ENCODE peak calls at places on chromosomes 1 and 21, in six cellular contexts. C is neural crest cell, T is fibroblast of mammary gland, Q is mesothelial cell of epicardium, U is colonic mucosa, R is tibial artery. P is an unnamed sample.

GRCh38 chr1:199682081-199682480 is 345.4 kb upstream of the NR5A2 start:
- DNase-seq in U (no peak), Q (no peak), C (no peak), R (no peak), T (no peak), P (no peak)

GRCh38 chr21:31872452-31873274 is at the start of gene HUNK:
- DNase-seq in R (no peak), Q (peak; percentile 81), C (peak; percentile 59), U (peak; percentile 68), T (peak; percentile 17), P (peak; percentile 7)

GRCh38 chr1:87072431-87072830 is 158.0 kb downstream of the HS2ST1 start:
- DNase-seq in C (no peak), Q (no peak), T (no peak), U (no peak), R (no peak), P (no peak)

GRCh38 chr1:184267747-184268146 is 119.1 kb upstream of the C1orf21 start:
- DNase-seq in C (no peak), R (no peak), T (no peak), Q (no peak), U (no peak), P (no peak)

GRCh38 chr1:236142358-236143103 is at the start of gene GPR137B:
- DNase-seq in U (peak; percentile 67), C (peak; percentile 38), T (peak; percentile 56), R (no peak), Q (peak; percentile 65), P (peak; percentile 49)

GRCh38 chr1:92446990-92447681 is 39.6 kb downstream of the GFI1 start:
- DNase-seq in U (no peak), C (no peak), Q (no peak), R (no peak), T (no peak), P (peak; percentile 4)

GRCh38 chr1:36175137-36176095 is 19.5 kb downstream of the MAP7D1 start:
- DNase-seq in C (no peak), T (no peak), R (peak; percentile 84), U (no peak), Q (no peak), P (peak; percentile 73)

GRCh38 chr1:201447911-201448871 is 20.8 kb downstream of the PHLDA3 start:
- DNase-seq in R (peak; percentile 87), Q (peak; percentile 64), C (peak; percentile 73), T (peak; percentile 75), U (peak; percentile 76), P (peak; percentile 82)

GRCh38 chr21:42031816-42032215 is 21.7 kb upstream of the ZBTB21 start:
- DNase-seq in R (no peak), U (no peak), T (no peak), Q (no peak), C (no peak), P (no peak)

GRCh38 chr1:172602706-172603105 is 56.2 kb upstream of the FASLG start:
- DNase-seq in Q (no peak), R (no peak), T (no peak), C (no peak), U (no peak), P (no peak)

GRCh38 chr1:225573216-225573615 is 79.7 kb downstream of the ENAH start:
- DNase-seq in T (no peak), Q (no peak), C (no peak), R (no peak), U (no peak), P (no peak)

DNA sequence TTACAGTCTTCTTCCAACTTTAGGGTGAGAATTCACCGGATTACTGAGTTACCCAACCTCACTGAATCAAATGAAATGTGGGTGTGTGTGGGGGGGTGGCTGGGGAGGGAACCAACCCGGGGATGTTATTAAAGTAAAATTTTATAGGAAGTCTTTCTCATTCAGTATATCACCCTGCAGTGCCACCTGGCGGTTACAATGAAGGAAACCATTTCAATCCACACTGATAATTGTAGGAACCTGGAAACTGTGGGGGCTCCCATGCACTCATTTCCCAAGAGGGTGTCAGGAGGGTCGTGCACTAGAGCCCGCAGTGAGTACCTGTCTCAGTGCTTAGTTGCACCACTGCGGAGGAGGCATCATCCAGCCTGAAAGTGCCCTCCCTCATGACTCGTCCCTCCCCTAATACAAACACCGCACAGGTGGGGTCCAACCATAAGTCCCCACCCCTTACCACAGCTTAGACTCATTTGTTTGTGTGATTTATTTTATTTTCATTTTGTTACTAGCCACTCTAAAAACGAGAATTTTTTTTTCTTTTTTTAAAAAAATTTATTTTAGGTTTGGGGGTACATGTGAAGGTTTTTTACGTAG is 29.1 kb upstream of the IGSF5 start:
- DNase-seq in U (peak; percentile 74), T (peak; percentile 41), Q (peak; percentile 65), R (no peak), C (peak; percentile 63), P (peak; percentile 54)
- TF ChIP-seq CTCF in U (peak; percentile 69), T (peak; percentile 52), Q (peak; percentile 81), R (peak; percentile 58), C (peak; percentile 84), P (peak; percentile 51)

GRCh38 chr21:46420241-46421190 is 38.2 kb upstream of the DIP2A start:
- DNase-seq in T (no peak), U (no peak), C (no peak), Q (no peak), R (no peak), P (no peak)
- TF ChIP-seq CTCF in T (no peak), U (no peak), C (no peak), Q (no peak), R (no peak), P (no peak)

GRCh38 chr1:47725000-47725731 is 272.0 kb downstream of the TRABD2B start:
- DNase-seq in T (no peak), Q (no peak), R (no peak), U (peak; percentile 32), C (peak; percentile 53), P (no peak)

GRCh38 chr1:47724427-47724999 is 272.7 kb downstream of the TRABD2B start:
- DNase-seq in R (no peak), C (no peak), T (no peak), U (peak; percentile 70), Q (no peak), P (no peak)

GRCh38 chr1:47725732-47726495 is 271.3 kb downstream of the TRABD2B start:
- DNase-seq in R (peak; percentile 88), C (peak; percentile 80), Q (peak; percentile 79), U (peak; percentile 93), T (peak; percentile 71), P (peak; percentile 79)

GRCh38 chr1:47727051-47727708 is 270.0 kb downstream of the TRABD2B start:
- DNase-seq in Q (no peak), T (no peak), C (no peak), U (peak; percentile 71), R (no peak), P (no peak)

DNA sequence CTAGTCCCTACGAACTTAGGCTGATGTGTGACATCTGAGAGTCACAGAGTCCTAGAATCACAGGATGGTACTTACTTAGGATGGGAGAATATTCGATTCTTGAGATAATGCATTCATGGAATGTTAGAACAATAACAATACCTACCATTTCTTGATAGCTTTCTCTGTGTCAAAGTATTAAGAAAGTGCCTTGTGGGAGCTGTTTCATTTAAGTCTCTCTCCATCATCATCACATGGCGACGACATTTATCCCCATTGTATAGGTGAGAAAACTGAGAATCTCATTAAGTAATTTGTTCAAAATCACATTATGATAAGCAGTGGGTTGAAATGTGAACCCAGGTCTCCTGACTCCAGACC is 270.7 kb downstream of the TRABD2B start:
- DNase-seq in Q (no peak), T (no peak), U (no peak), C (no peak), R (no peak), P (no peak)
- TF ChIP-seq CTCF in Q (no peak), T (no peak), U (no peak), C (no peak), R (no peak), P (no peak)

DNA sequence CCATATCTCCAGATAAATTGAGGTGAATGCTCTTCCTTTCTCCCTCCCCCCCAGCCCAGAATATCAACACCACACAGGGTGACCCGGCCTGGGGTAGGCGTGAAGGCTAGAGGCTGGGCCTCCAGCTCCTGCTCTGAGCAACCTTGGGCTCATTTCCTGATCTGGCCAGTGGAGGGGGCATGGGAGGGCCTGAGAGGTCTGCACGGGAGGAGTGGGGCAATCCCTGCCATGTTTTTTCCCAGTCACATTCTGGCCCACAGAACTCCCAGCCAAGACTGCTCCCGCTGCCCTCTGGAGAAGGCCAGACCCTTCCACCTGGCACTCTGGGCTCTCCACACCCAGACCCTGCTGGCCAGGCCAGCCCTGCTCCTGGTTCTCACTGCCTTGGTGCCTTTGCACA is 3.9 kb downstream of the CLDN19 start:
- DNase-seq in T (peak; percentile 40), U (peak; percentile 73), C (no peak), R (no peak), Q (no peak), P (peak; percentile 43)
- TF ChIP-seq CTCF in T (peak; percentile 40), U (no peak), C (peak; percentile 37), R (no peak), Q (no peak), P (peak; percentile 49)

DNA sequence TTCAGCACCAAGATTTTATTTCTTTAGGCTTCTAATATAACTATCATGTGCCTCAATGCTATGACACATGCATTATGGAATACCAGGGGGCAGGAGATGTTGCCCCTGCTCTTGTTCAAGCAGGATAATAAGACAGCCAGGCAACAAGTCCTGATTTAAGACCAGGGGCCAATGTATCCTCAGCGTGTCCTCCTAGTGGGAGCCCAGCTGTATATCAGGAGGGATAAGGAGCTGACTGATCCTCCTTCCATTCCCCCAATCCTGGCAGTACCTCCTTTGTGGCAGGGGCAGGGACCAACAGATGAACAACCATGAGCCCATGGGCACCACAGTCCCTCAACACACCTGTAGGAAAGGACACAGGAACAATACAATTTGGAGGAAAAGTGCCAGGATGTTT is 29.3 kb downstream of the SORT1 start:
- DNase-seq in R (no peak), Q (no peak), C (no peak), T (no peak), U (no peak), P (no peak)
- TF ChIP-seq CTCF in R (no peak), Q (no peak), C (no peak), T (peak; percentile 7), U (no peak), P (no peak)

DNA sequence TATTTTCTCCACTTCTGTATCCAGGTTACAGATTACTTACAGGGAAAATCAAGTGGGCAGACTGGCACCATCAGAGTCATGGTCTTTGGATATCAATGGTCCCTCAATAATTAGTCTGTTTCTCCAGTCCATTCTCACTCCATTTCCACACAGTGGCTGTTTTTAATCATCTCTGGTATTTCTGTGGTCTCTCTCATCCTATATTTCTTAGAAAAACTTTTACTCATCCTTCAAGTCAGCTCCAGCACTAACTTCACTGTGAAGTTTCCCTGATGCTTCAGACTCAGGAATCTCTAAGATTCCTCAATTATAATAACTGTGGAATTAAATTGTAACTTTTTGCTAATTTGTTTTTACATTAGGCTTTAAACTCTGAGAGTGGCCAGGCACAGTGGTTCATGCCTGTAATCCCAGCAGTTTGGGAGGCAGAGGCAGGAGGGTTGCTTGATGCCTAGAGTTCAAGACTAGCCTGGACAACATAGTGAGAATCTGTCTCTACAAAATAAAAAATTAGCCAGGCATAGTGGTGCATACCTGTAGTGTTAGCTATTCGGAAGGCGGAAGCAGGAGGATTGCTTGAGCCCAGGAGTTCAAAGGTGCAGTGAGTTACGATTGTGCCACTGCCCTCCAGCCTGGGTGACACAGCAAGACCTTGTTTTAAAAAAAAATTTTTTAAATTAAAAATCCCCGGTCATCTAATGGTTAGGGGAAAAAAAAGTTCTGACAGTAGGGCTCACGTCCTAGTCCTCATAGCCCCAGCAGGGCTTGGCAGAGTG is 10.6 kb downstream of the CD160 start:
- DNase-seq in R (no peak), Q (no peak), T (peak; percentile 38), C (no peak), U (no peak), P (no peak)
- TF ChIP-seq CTCF in R (no peak), Q (no peak), T (no peak), C (no peak), U (no peak), P (no peak)

GRCh38 chr1:59767119-59767518 is 47.6 kb upstream of the HOOK1 start:
- DNase-seq in C (no peak), Q (no peak), T (no peak), R (no peak), U (no peak), P (peak; percentile 75)
- TF ChIP-seq CTCF in C (no peak), Q (no peak), T (no peak), R (no peak), U (no peak), P (no peak)

GRCh38 chr1:32205401-32206370 is at the start of gene IQCC:
- DNase-seq in U (peak; percentile 91), T (peak; percentile 74), R (peak; percentile 91), C (peak; percentile 73), Q (peak; percentile 89), P (peak; percentile 80)
- TF ChIP-seq CTCF in U (no peak), T (no peak), R (no peak), C (peak; percentile 13), Q (peak; percentile 10), P (no peak)